ENCODE peak calls at places on chromosomes 4 and X, in six cellular contexts. Z is heart left ventricle, P is lung, A is adrenal gland, K is hepatocyte, T is GM23338. G is an unnamed sample.

GRCh38 chr4:7719354-7720174 is 220.1 kb downstream of the AFAP1 start:
- DNase-seq in T (peak; percentile 90), A (peak; percentile 58), Z (peak; percentile 64), P (peak; percentile 57), K (peak; percentile 80), G (peak; percentile 89)

GRCh38 chrX:118497180-118497814 is 1.7 kb downstream of the DOCK11 start:
- DNase-seq in T (no peak), A (no peak), P (no peak), Z (no peak), K (no peak), G (no peak)

GRCh38 chr4:39706334-39706733 is 8.4 kb downstream of the UBE2K start:
- DNase-seq in P (no peak), K (peak; percentile 15), T (no peak), A (peak; percentile 68), Z (peak; percentile 74), G (peak; percentile 57)

GRCh38 chrX:9829308-9830267 is 43.4 kb downstream of the SHROOM2 start:
- DNase-seq in T (no peak), K (peak; percentile 33), A (no peak), Z (no peak), P (no peak), G (no peak)

GRCh38 chr4:65665951-65666523 is 4.3 kb downstream of the EPHA5 start:
- DNase-seq in T (peak; percentile 16), P (no peak), K (no peak), Z (no peak), A (no peak), G (no peak)

GRCh38 chrX:40243699-40244098 is 145.9 kb upstream of the BCOR start:
- DNase-seq in K (no peak), P (no peak), A (no peak), T (no peak), Z (no peak), G (peak; percentile 49)

GRCh38 chr4:68070302-68070701 is 59.4 kb downstream of the TMPRSS11F start:
- DNase-seq in K (no peak), T (peak; percentile 36), P (no peak), A (no peak), Z (no peak), G (no peak)

GRCh38 chrX:135112743-135113142 is 7.6 kb downstream of the ETDB start:
- DNase-seq in K (no peak), T (no peak), Z (no peak), P (no peak), A (no peak), G (no peak)

GRCh38 chr4:25022741-25023140 is 8.0 kb downstream of the LGI2 start:
- DNase-seq in K (no peak), A (no peak), Z (no peak), T (no peak), P (no peak), G (no peak)

GRCh38 chrX:13101439-13102139 is 57.2 kb upstream of the FAM9C start:
- DNase-seq in T (no peak), K (peak; percentile 87), P (peak; percentile 56), Z (peak; percentile 81), A (peak; percentile 59), G (no peak)

GRCh38 chr4:117429061-117429460 is 343.7 kb upstream of the TRAM1L1 start:
- DNase-seq in Z (no peak), T (peak; percentile 46), P (no peak), K (no peak), A (no peak), G (no peak)

GRCh38 chrX:20067709-20068315 is 48.9 kb downstream of the MAP7D2 start:
- DNase-seq in P (peak; percentile 78), A (peak; percentile 50), K (peak; percentile 64), Z (peak; percentile 73), T (peak; percentile 1), G (no peak)

GRCh38 chr4:45120163-45120562 is 393.8 kb upstream of the GNPDA2 start:
- DNase-seq in P (no peak), K (peak; percentile 54), T (no peak), A (no peak), Z (peak; percentile 31), G (no peak)

GRCh38 chr4:33911951-33912350 is 2332.4 kb downstream of the ARAP2 start:
- DNase-seq in P (no peak), K (no peak), Z (no peak), T (no peak), A (no peak), G (no peak)

GRCh38 chrX:2620576-2620975 is 70.5 kb upstream of the CD99 start:
- DNase-seq in A (no peak), P (no peak), T (no peak), Z (no peak), K (no peak), G (no peak)
- H3K36me3 ChIP-seq in A (no peaks in the 10 kb centered on the region), P (peaks cover 5% of the 10 kb centered on the region), T (peaks cover 21% of the 10 kb centered on the region), Z (peaks cover 80% of the 10 kb centered on the region), K (no peaks in the 10 kb centered on the region), G (no peaks in the 10 kb centered on the region)

GRCh38 chr4:84750260-84750955 is 167.5 kb downstream of the CDS1 start:
- DNase-seq in K (peak; percentile 72), A (no peak), T (peak; percentile 67), P (no peak), Z (no peak), G (peak; percentile 14)
- H3K36me3 ChIP-seq in K (no peaks in the 10 kb centered on the region), A (no peaks in the 10 kb centered on the region), T (peaks cover 15% of the 10 kb centered on the region), P (peaks cover 32% of the 10 kb centered on the region), Z (peaks cover 100% of the 10 kb centered on the region), G (peaks cover 48% of the 10 kb centered on the region)

GRCh38 chr4:47876784-47877183 is 37.6 kb downstream of the NFXL1 start:
- DNase-seq in P (no peak), A (no peak), T (no peak), K (no peak), Z (no peak), G (no peak)

GRCh38 chr4:47882228-47882627 is 32.2 kb downstream of the NFXL1 start:
- DNase-seq in Z (no peak), P (no peak), A (no peak), K (no peak), T (no peak), G (no peak)

GRCh38 chr4:47876310-47876709 is 38.1 kb downstream of the NFXL1 start:
- DNase-seq in K (no peak), A (no peak), Z (no peak), T (no peak), P (no peak), G (no peak)

GRCh38 chr4:47877204-47877603 is 37.2 kb downstream of the NFXL1 start:
- DNase-seq in Z (no peak), P (no peak), T (no peak), A (no peak), K (no peak), G (no peak)

DNA sequence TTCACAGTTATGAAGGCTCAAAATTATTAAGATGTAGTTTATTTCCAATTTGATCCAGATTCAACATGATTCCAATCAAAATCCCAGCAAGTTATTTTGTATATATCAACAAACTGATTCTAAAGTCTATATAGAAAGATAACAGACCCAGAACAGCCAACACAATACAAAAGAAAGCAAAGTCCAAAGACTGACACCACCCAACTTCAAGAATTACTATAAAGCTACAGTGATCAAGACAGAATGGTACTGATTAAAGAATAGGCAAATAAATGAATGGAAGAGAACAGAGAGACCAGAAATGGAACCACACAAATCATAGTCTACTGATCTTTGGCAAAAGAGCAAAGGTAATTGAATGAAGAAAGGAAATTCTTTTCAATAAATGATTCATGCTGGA is 34.9 kb downstream of the NFXL1 start:
- DNase-seq in T (no peak), P (no peak), K (no peak), A (no peak), Z (no peak), G (no peak)
- H3K36me3 ChIP-seq in T (peaks cover 66% of the 10 kb centered on the region), P (peaks cover 27% of the 10 kb centered on the region), K (peaks cover 6% of the 10 kb centered on the region), A (no peaks in the 10 kb centered on the region), Z (peaks cover 96% of the 10 kb centered on the region), G (peaks cover 54% of the 10 kb centered on the region)

DNA sequence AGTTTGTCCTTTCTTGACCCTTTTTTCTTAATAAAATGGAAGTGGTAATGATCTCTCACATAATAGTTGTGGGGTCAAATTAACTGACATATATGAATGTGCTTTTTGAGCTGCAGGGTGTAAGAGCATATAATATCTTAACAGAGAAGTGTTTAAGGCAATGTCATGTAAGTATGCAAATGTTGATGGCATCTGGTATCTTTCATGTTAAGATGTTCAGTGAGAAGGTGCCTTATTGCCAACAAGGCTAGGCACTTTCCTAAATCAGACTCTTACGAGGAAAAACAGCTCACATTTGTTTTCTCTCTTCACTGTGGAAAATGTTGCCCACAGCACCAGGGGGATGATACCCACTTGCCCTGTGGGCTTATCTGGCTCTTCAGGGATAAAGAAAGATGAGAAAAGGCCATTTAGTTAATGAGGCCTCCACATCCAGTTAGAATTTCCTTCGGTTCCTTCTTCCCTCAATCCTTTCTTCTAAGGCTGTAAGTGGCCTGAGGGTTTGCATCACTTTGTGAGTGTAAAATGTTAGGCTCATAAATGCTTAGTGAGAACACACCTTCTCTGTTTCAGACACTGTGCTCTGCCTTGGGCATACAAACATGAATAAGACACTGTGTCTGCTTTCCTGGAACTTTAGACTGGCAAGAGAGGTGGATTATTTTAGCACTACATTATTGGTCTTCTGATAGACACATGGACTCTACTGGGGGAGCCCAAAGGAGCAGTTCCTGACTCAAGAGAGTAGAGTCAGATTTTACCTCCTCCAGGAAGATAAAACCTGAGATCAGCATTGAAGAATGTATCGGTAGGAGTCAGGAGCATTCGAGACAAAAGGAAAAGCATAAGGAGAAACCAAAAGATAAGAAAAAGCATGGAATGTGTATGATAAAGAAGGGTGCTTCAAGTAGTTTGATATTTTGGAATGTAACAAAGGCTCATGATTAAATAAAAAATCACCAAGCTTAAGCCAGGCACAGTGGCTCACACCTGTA is 135.5 kb downstream of the SOWAHB start:
- DNase-seq in K (no peak), Z (no peak), A (no peak), P (no peak), T (no peak), G (no peak)
- H3K36me3 ChIP-seq in K (no peaks in the 10 kb centered on the region), Z (peaks cover 16% of the 10 kb centered on the region), A (no peaks in the 10 kb centered on the region), P (peaks cover 14% of the 10 kb centered on the region), T (peaks cover 17% of the 10 kb centered on the region), G (peaks cover 29% of the 10 kb centered on the region)

DNA sequence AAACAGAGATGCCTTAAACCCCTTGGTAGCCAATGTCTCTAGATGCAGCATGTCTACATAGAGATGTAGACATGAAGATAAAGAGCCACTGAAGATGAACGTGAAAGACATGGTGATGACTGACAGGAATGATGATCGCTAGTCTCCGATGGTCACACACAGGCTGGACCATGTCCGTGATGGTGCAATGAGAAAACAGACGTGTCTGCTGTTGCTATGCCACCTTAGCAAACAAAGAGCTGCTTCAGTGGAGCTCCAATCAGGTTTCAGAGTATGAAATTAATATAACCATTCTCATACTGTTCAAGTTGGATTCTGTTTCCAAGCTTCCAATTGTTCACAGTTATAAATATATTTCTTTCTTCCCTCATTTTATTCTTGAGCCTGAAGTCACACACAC is 256.5 kb downstream of the CAMK2D start:
- DNase-seq in P (no peak), T (no peak), Z (no peak), A (no peak), K (no peak), G (no peak)
- H3K36me3 ChIP-seq in P (peaks cover 13% of the 10 kb centered on the region), T (no peaks in the 10 kb centered on the region), Z (peaks cover 50% of the 10 kb centered on the region), A (no peaks in the 10 kb centered on the region), K (no peaks in the 10 kb centered on the region), G (no peaks in the 10 kb centered on the region)

DNA sequence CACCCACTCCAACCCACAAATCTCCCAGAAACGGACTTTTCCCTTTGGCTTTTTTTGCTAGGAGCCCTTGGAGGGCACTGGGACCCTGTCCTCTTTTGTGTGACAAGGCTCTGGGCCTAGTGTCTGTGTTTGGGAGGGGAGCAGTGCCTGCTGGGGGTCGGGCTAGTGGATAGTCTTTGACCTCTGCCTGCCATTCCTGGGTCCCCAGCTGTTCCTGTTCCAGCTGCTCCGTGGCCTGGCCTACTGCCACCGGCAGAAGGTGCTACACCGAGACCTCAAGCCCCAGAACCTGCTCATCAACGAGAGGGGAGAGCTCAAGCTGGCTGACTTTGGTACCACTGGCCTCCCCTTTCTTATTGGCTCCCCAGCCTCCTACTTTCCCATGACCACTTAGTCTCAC is 6.7 kb upstream of the USP11 start:
- DNase-seq in K (no peak), T (no peak), Z (no peak), A (no peak), P (no peak), G (no peak)
- H3K36me3 ChIP-seq in K (no peaks in the 10 kb centered on the region), T (peaks cover 6% of the 10 kb centered on the region), Z (peaks cover 59% of the 10 kb centered on the region), A (no peaks in the 10 kb centered on the region), P (peaks cover 22% of the 10 kb centered on the region), G (peaks cover 35% of the 10 kb centered on the region)